ENCODE peak calls at places on chromosomes 11 and 22, in four cellular contexts. J is IMR-90, P is HepG2, Q is K562. Z is an unnamed sample.

GRCh38 chr11:68313574-68314202 is 1.3 kb downstream of the LRP5 start:
- DNase-seq in J (peak), P (peak), Q (peak), Z (no peak)

GRCh38 chr11:17979770-17980371 is 33.0 kb downstream of the SERGEF start:
- DNase-seq in J (peak), P (peak), Q (peak), Z (peak)

GRCh38 chr11:74504100-74504691 is 10.7 kb upstream of the LIPT2 start:
- DNase-seq in J (no peak), P (peak), Q (no peak), Z (peak)

GRCh38 chr11:65298655-65299179 is 15.9 kb upstream of the CDC42EP2 start:
- DNase-seq in J (peak), P (no peak), Q (no peak), Z (no peak)

GRCh38 chr11:69924308-69925161 is 105.3 kb upstream of the FGF3 start:
- DNase-seq in J (no peak), P (no peak), Q (no peak), Z (no peak)

GRCh38 chr22:29267462-29267857 is 321 bp downstream of the RHBDD3 start:
- DNase-seq in J (no peak), P (no peak), Q (no peak), Z (no peak)

GRCh38 chr22:49693416-49693815 is 134.3 kb downstream of the BRD1 start:
- DNase-seq in J (no peak), P (no peak), Q (no peak), Z (no peak)

GRCh38 chr11:20912046-20912821 is 242.8 kb downstream of the NELL1 start:
- DNase-seq in J (no peak), P (no peak), Q (no peak), Z (no peak)

GRCh38 chr22:20242393-20243175 is 25.5 kb downstream of the RTN4R start:
- DNase-seq in J (no peak), P (no peak), Q (no peak), Z (no peak)

GRCh38 chr22:38153821-38154562 is 27.6 kb downstream of the PLA2G6 start:
- DNase-seq in J (no peak), P (peak), Q (no peak), Z (no peak)

GRCh38 chr22:22002526-22003055 is 20.0 kb upstream of the TOP3B start:
- DNase-seq in J (no peak), P (no peak), Q (no peak), Z (no peak)

GRCh38 chr11:45580399-45580798 is 85.0 kb downstream of the CHST1 start:
- DNase-seq in J (peak), P (no peak), Q (peak), Z (peak)

GRCh38 chr22:18114976-18115652 is 4.5 kb downstream of the TUBA8 start:
- DNase-seq in J (no peak), P (no peak), Q (no peak), Z (no peak)

GRCh38 chr22:48091060-48091650 is 1328.7 kb downstream of the TBC1D22A start:
- DNase-seq in J (no peak), P (no peak), Q (no peak), Z (no peak)

GRCh38 chr22:42635531-42635930 is 4.9 kb downstream of the ATP5MGL start:
- DNase-seq in J (peak), P (no peak), Q (no peak), Z (peak)

GRCh38 chr22:38461414-38462081 is 6.3 kb upstream of the KDELR3 start:
- DNase-seq in J (peak), P (peak), Q (peak), Z (peak)

GRCh38 chr22:50473088-50473487 is 1.7 kb downstream of the SBF1 start:
- DNase-seq in J (no peak), P (peak), Q (peak), Z (peak)

GRCh38 chr11:92384316-92384715 is 159.7 kb downstream of the FAT3 start:
- DNase-seq in J (peak), P (no peak), Q (no peak), Z (no peak)

GRCh38 chr22:37336474-37337028 is 54.2 kb downstream of the CYTH4 start:
- DNase-seq in J (no peak), P (no peak), Q (peak), Z (peak)

GRCh38 chr22:39428597-39429071 is 28.2 kb upstream of the MGAT3 start:
- DNase-seq in J (no peak), P (no peak), Q (no peak), Z (no peak)

GRCh38 chr22:20494978-20495860 is at the start of gene KLHL22:
- DNase-seq in J (peak), P (peak), Q (peak), Z (no peak)

GRCh38 chr11:75277991-75278790 is 37.6 kb downstream of the TPBGL start:
- DNase-seq in J (no peak), P (no peak), Q (no peak), Z (no peak)

GRCh38 chr11:96169250-96169649 is 173.7 kb downstream of the MAML2 start:
- DNase-seq in J (no peak), P (no peak), Q (no peak), Z (no peak)

GRCh38 chr11:46363455-46363920 is 16.2 kb downstream of the DGKZ start:
- DNase-seq in J (peak), P (no peak), Q (no peak), Z (no peak)

GRCh38 chr11:12787847-12788246 is 113.6 kb downstream of the TEAD1 start:
- DNase-seq in J (peak), P (no peak), Q (no peak), Z (no peak)

GRCh38 chr11:126772267-126772666 is 228.3 kb downstream of the KIRREL3 start:
- DNase-seq in J (no peak), P (no peak), Q (no peak), Z (no peak)

GRCh38 chr11:126764221-126764620 is 236.3 kb downstream of the KIRREL3 start:
- DNase-seq in J (peak), P (no peak), Q (no peak), Z (no peak)

GRCh38 chr11:126765196-126765595 is 235.4 kb downstream of the KIRREL3 start:
- DNase-seq in J (no peak), P (no peak), Q (no peak), Z (no peak)

GRCh38 chr11:126768702-126769101 is 231.9 kb downstream of the KIRREL3 start:
- DNase-seq in J (no peak), P (no peak), Q (no peak), Z (no peak)

GRCh38 chr11:126766425-126766824 is 234.1 kb downstream of the KIRREL3 start:
- DNase-seq in J (no peak), P (no peak), Q (no peak), Z (no peak)
- TF ChIP-seq MAZ in J (no peak), P (no peak), Q (no peak), Z (no peak)

DNA sequence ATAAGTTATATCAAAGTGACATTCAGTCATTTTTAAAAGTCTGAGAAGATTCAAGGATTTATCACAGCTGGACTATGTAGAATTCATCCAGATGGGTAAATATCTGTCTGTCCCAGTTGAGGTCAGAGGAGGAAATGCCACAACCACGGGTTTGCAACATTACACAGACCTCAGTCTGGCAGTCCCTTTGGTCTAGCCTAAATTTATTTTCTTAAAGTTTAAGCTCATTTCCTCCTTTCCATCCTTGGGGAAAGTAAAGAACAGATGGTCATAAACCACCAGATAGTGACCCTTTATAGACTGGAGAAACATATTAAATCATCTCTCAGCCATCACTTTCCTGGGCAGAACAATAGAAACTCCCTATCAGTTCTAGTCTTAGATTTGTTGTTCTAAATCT is 238.4 kb upstream of the DDI1 start:
- DNase-seq in J (peak), P (no peak), Q (no peak), Z (no peak)
- TF ChIP-seq MAZ in J (no peak), P (no peak), Q (no peak), Z (no peak)

GRCh38 chr11:119347242-119347641 is 737 bp upstream of the MFRP start:
- DNase-seq in J (no peak), P (peak), Q (no peak), Z (no peak)
- TF ChIP-seq MAZ in J (no peak), P (no peak), Q (no peak), Z (no peak)

GRCh38 chr22:45470871-45471270 is 31.8 kb upstream of the FBLN1 start:
- DNase-seq in J (no peak), P (no peak), Q (no peak), Z (no peak)

GRCh38 chr22:45472426-45472825 is 30.3 kb upstream of the FBLN1 start:
- DNase-seq in J (no peak), P (no peak), Q (no peak), Z (no peak)

GRCh38 chr22:45469573-45470383 is 32.9 kb upstream of the FBLN1 start:
- DNase-seq in J (no peak), P (no peak), Q (no peak), Z (no peak)

GRCh38 chr22:45473626-45474237 is 29.0 kb upstream of the FBLN1 start:
- DNase-seq in J (no peak), P (peak), Q (no peak), Z (no peak)

DNA sequence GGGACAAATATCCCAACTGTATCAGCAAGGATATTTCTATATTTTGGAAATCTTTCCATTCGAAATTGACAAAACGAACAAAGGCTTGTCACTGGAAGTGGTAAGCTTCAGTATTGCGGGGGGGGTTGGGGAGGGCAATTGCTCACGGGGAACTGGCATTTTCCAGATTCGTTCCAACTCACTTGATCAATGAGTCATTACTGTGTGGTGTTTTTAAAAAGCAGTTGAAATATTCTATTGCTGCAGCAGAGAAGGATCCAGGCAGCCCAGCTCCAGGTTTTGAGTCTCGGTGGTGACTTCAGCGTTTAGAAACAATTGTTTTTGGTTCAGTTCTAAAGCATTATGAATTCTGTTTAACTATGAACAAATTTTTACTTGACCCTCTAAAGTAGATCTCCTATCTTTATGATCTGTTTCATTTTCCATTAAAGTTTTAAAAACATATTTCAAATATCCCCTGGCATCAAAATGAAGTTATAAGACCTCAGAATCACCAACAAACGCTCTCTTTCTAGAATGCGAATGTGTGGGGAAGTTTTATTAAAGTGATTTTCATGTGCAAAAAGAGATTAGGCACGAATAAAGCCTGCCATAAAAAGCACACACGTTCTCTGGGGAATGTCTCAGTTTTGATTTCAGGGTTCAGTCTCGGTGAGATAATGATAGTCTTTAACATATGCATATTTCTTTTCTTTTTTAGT is 33.7 kb upstream of the FBLN1 start:
- DNase-seq in J (peak), P (no peak), Q (no peak), Z (no peak)
- TF ChIP-seq MAZ in J (no peak), P (no peak), Q (no peak), Z (no peak)

DNA sequence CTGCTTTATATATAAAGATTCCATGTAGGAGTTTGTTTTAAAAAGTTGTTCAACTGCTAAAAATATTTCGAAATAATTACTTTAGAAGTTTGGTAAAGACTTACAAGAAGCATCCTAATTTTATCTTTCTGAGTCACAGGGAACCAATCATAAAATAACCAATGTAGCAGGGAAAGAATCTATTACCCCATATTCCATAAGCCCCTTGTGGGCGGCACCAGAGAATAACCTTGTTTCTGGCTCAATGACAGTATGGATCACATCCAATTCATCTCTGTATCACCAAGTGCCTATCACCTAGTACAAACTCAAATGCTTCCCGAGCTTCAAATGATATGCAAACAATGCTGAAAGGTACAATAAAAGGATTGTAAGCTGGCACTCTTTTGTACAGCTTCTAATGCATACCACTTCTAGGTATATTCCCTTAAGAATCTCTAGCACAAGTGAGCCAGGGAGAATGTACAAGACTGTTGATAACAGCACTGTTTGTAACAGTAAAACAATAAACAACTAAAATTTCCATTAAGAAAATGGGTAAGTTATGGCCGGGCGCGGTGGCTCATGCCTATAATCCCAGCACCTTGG is 158.4 kb downstream of the ATG16L2 start:
- DNase-seq in J (peak), P (no peak), Q (no peak), Z (no peak)
- TF ChIP-seq MAZ in J (no peak), P (no peak), Q (no peak), Z (no peak)